ENCODE peak calls at places on chromosomes 12 and 14, in ten cellular contexts. X is T-helper 1 cell, N is lung, Y is A673, P is OCI-LY7, S is AG08396, U is LoVo, W is activated T-cell treated with anti-CD3 and anti-CD28 coated beads for 1 hour, O is GM20000, T is Ammon's horn. Z is an unnamed sample.
A peak's percentile ranks its signal among the peaks of the same experiment; 100 is the strongest.

GRCh38 chr14:60212503-60213371 is 36.3 kb upstream of the PPM1A start:
- DNase-seq in X (no peak), N (no peak), Y (no peak), P (peak; percentile 39), S (no peak), U (no peak), W (no peak), O (peak; percentile 49), T (no peak), Z (no peak)

GRCh38 chr12:54229624-54230212 is 40.9 kb upstream of the SMUG1 start:
- DNase-seq in X (no peak), N (no peak), Y (peak; percentile 80), P (no peak), S (peak; percentile 86), U (peak; percentile 51), W (no peak), O (no peak), T (no peak), Z (peak; percentile 89)

GRCh38 chr14:79325071-79325470 is 886.2 kb downstream of the DIO2 start:
- DNase-seq in X (no peak), N (peak; percentile 29), Y (no peak), P (no peak), S (no peak), U (no peak), W (no peak), O (no peak), T (no peak), Z (peak; percentile 18)

GRCh38 chr14:32202468-32202865 is 602 bp downstream of the RNU6-8 start:
- DNase-seq in X (no peak), N (no peak), Y (peak; percentile 46), P (no peak), S (no peak), U (no peak), W (no peak), O (no peak), T (no peak), Z (no peak)

GRCh38 chr12:122097641-122098364 is 19.2 kb downstream of the MLXIP start:
- DNase-seq in X (no peak), N (peak; percentile 83), Y (no peak), P (no peak), S (peak; percentile 36), U (peak; percentile 67), W (no peak), O (no peak), T (no peak), Z (peak; percentile 76)

GRCh38 chr14:90726656-90727055 is 89.6 kb downstream of the TTC7B start:
- DNase-seq in X (no peak), N (peak; percentile 59), Y (peak; percentile 82), P (no peak), S (peak; percentile 33), U (peak; percentile 41), W (no peak), O (no peak), T (peak; percentile 86), Z (peak; percentile 73)

GRCh38 chr14:61573748-61574513 is 121.4 kb upstream of the HIF1A start:
- DNase-seq in X (no peak), N (no peak), Y (no peak), P (no peak), S (peak; percentile 48), U (no peak), W (no peak), O (no peak), T (no peak), Z (peak; percentile 76)

GRCh38 chr12:107761502-107761904 is 566 bp upstream of the PRDM4 start:
- DNase-seq in X (no peak), N (no peak), Y (peak; percentile 15), P (peak; percentile 12), S (no peak), U (no peak), W (no peak), O (no peak), T (peak; percentile 39), Z (no peak)

GRCh38 chr12:104727866-104728449 is 230.1 kb downstream of the SLC41A2 start:
- DNase-seq in X (no peak), N (no peak), Y (no peak), P (no peak), S (no peak), U (no peak), W (no peak), O (no peak), T (no peak), Z (no peak)

GRCh38 chr14:104964546-104964945 is 13.6 kb downstream of the AHNAK2 start:
- DNase-seq in X (no peak), N (no peak), Y (no peak), P (no peak), S (no peak), U (no peak), W (no peak), O (no peak), T (no peak), Z (no peak)

GRCh38 chr12:22304341-22304740 is 30.2 kb downstream of the ST8SIA1 start:
- DNase-seq in X (no peak), N (no peak), Y (no peak), P (no peak), S (no peak), U (no peak), W (no peak), O (no peak), T (no peak), Z (peak; percentile 54)

GRCh38 chr14:95290021-95290420 is 29.7 kb downstream of the CLMN start:
- DNase-seq in X (no peak), N (no peak), Y (no peak), P (no peak), S (no peak), U (no peak), W (no peak), O (no peak), T (no peak), Z (no peak)

GRCh38 chr12:102413396-102413795 is 67.0 kb downstream of the IGF1 start:
- DNase-seq in X (no peak), N (no peak), Y (no peak), P (no peak), S (no peak), U (no peak), W (no peak), O (no peak), T (no peak), Z (no peak)

GRCh38 chr12:11500222-11500860 is 105.0 kb upstream of the PRB2 start:
- DNase-seq in X (peak; percentile 76), N (peak; percentile 77), Y (peak; percentile 89), P (peak; percentile 24), S (peak; percentile 76), U (peak; percentile 74), W (peak; percentile 77), O (peak; percentile 65), T (peak; percentile 77), Z (peak; percentile 71)

GRCh38 chr14:101128478-101129450 is 225.2 kb upstream of the RTL1 start:
- DNase-seq in X (no peak), N (peak; percentile 18), Y (no peak), P (no peak), S (no peak), U (no peak), W (no peak), O (no peak), T (no peak), Z (no peak)

GRCh38 chr14:50937325-50937724 is 7.0 kb downstream of the PYGL start:
- DNase-seq in X (no peak), N (no peak), Y (peak; percentile 39), P (no peak), S (peak; percentile 18), U (no peak), W (no peak), O (no peak), T (no peak), Z (peak; percentile 76)

GRCh38 chr12:3114671-3115070 is 37.5 kb downstream of the TSPAN9 start:
- DNase-seq in X (no peak), N (no peak), Y (no peak), P (no peak), S (no peak), U (no peak), W (no peak), O (no peak), T (no peak), Z (no peak)

GRCh38 chr12:45794422-45794821 is 64.9 kb downstream of the ARID2 start:
- DNase-seq in X (no peak), N (no peak), Y (no peak), P (no peak), S (no peak), U (no peak), W (no peak), O (no peak), T (no peak), Z (no peak)

GRCh38 chr12:1758887-1759286 is 61.5 kb upstream of the LRTM2 start:
- DNase-seq in X (no peak), N (no peak), Y (no peak), P (no peak), S (no peak), U (no peak), W (no peak), O (no peak), T (peak; percentile 75), Z (peak; percentile 40)

GRCh38 chr14:44846232-44846824 is 115.4 kb downstream of the KLHL28 start:
- DNase-seq in X (peak; percentile 2), N (no peak), Y (peak; percentile 71), P (peak; percentile 58), S (peak; percentile 47), U (peak; percentile 47), W (no peak), O (peak; percentile 49), T (peak; percentile 74), Z (peak; percentile 45)

GRCh38 chr12:107780298-107780697 is 5.8 kb downstream of the ASCL4 start:
- DNase-seq in X (no peak), N (no peak), Y (no peak), P (no peak), S (no peak), U (no peak), W (no peak), O (no peak), T (peak; percentile 25), Z (no peak)

GRCh38 chr12:38761111-38761510 is 144.3 kb downstream of the CPNE8 start:
- DNase-seq in X (no peak), N (no peak), Y (no peak), P (no peak), S (no peak), U (no peak), W (no peak), O (no peak), T (no peak), Z (no peak)

GRCh38 chr14:37202812-37203211 is 5.1 kb downstream of the MIPOL1 start:
- DNase-seq in X (no peak), N (no peak), Y (no peak), P (no peak), S (no peak), U (no peak), W (no peak), O (no peak), T (no peak), Z (no peak)

GRCh38 chr12:39660101-39660500 is 40.5 kb upstream of the ABCD2 start:
- DNase-seq in X (no peak), N (no peak), Y (no peak), P (no peak), S (no peak), U (no peak), W (no peak), O (no peak), T (no peak), Z (no peak)

Z was measured in fibroblast of villous mesenchyme.